ENCODE peak calls at places on chromosomes 1 and 21, in four cellular contexts. Z is WTC11, E is HepG2, U is GM12878. F is an unnamed sample.

GRCh38 chr1:158008630-158009029 is 15.2 kb downstream of the KIRREL1 start:
- DNase-seq in Z (no peak), E (no peak), U (no peak), F (no peak)

GRCh38 chr1:162873671-162874666 is 13.0 kb upstream of the CCDC190 start:
- DNase-seq in Z (no peak), E (peak), U (no peak), F (no peak)

GRCh38 chr1:107668762-107669161 is 296.2 kb downstream of the VAV3 start:
- DNase-seq in Z (no peak), E (no peak), U (no peak), F (no peak)

GRCh38 chr1:101474039-101474665 is 237.3 kb downstream of the S1PR1 start:
- DNase-seq in Z (peak), E (peak), U (no peak), F (peak)

GRCh38 chr1:5526385-5526750 is 465.9 kb downstream of the NPHP4 start:
- DNase-seq in Z (no peak), E (no peak), U (no peak), F (no peak)

GRCh38 chr1:156816561-156817328 is at the start of gene SH2D2A:
- DNase-seq in Z (no peak), E (no peak), U (peak), F (peak)

GRCh38 chr1:93629101-93630059 is 52.3 kb downstream of the BCAR3 start:
- DNase-seq in Z (no peak), E (peak), U (peak), F (peak)

GRCh38 chr1:244460195-244460594 is 878 bp upstream of the CATSPERE start:
- DNase-seq in Z (no peak), E (no peak), U (no peak), F (no peak)

GRCh38 chr1:247360116-247360898 is 28.6 kb upstream of the ZNF496 start:
- DNase-seq in Z (no peak), E (no peak), U (no peak), F (peak)

GRCh38 chr1:97507863-97508262 is 413.0 kb downstream of the DPYD start:
- DNase-seq in Z (no peak), E (no peak), U (no peak), F (no peak)

GRCh38 chr1:15799928-15800835 is 7.3 kb downstream of the UQCRHL start:
- DNase-seq in Z (peak), E (peak), U (no peak), F (peak)

GRCh38 chr1:46535063-46535462 is 16.4 kb downstream of the KNCN start:
- DNase-seq in Z (no peak), E (peak), U (no peak), F (peak)

GRCh38 chr21:15688016-15688415 is 41.8 kb upstream of the USP25 start:
- DNase-seq in Z (no peak), E (no peak), U (no peak), F (no peak)

GRCh38 chr1:87684194-87684593 is 355.5 kb downstream of the LMO4 start:
- DNase-seq in Z (peak), E (no peak), U (no peak), F (no peak)

GRCh38 chr1:171251042-171251740 is 2.9 kb downstream of the FMO1 start:
- DNase-seq in Z (peak), E (no peak), U (no peak), F (no peak)

GRCh38 chr1:231959225-231959884 is 332.8 kb downstream of the DISC1 start:
- DNase-seq in Z (no peak), E (no peak), U (no peak), F (no peak)

GRCh38 chr1:67801903-67802302 is 31.4 kb downstream of the GNG12 start:
- DNase-seq in Z (no peak), E (no peak), U (no peak), F (no peak)

GRCh38 chr1:16628361-16629111 is 15.2 kb upstream of the NBPF1 start:
- DNase-seq in Z (no peak), E (no peak), U (no peak), F (no peak)

GRCh38 chr1:9367806-9368205 is 75.1 kb downstream of the SPSB1 start:
- DNase-seq in Z (no peak), E (no peak), U (no peak), F (no peak)

GRCh38 chr1:247517795-247518612 is 18.2 kb downstream of the OR2C3 start:
- DNase-seq in Z (no peak), E (no peak), U (no peak), F (peak)

GRCh38 chr1:93628682-93629081 is 53.0 kb downstream of the BCAR3 start:
- DNase-seq in Z (no peak), E (no peak), U (no peak), F (no peak)

GRCh38 chr1:41738010-41738409 is 180.7 kb downstream of the HIVEP3 start:
- DNase-seq in Z (no peak), E (no peak), U (no peak), F (no peak)

GRCh38 chr1:41740630-41741239 is 178.0 kb downstream of the HIVEP3 start:
- DNase-seq in Z (no peak), E (no peak), U (no peak), F (no peak)

GRCh38 chr1:41738475-41738874 is 180.2 kb downstream of the HIVEP3 start:
- DNase-seq in Z (no peak), E (no peak), U (no peak), F (no peak)

GRCh38 chr1:41740058-41740457 is 178.7 kb downstream of the HIVEP3 start:
- DNase-seq in Z (no peak), E (no peak), U (no peak), F (no peak)

GRCh38 chr1:41739061-41739955 is 179.4 kb downstream of the HIVEP3 start:
- DNase-seq in Z (no peak), E (no peak), U (peak), F (no peak)
- TF ChIP-seq CBFB in Z (no peak), E (no peak), U (no peak), F (no peak)

GRCh38 chr1:49060766-49061165 is 284.1 kb upstream of the BEND5 start:
- DNase-seq in Z (no peak), E (no peak), U (no peak), F (no peak)
- TF ChIP-seq CBFB in Z (no peak), E (no peak), U (no peak), F (no peak)

DNA sequence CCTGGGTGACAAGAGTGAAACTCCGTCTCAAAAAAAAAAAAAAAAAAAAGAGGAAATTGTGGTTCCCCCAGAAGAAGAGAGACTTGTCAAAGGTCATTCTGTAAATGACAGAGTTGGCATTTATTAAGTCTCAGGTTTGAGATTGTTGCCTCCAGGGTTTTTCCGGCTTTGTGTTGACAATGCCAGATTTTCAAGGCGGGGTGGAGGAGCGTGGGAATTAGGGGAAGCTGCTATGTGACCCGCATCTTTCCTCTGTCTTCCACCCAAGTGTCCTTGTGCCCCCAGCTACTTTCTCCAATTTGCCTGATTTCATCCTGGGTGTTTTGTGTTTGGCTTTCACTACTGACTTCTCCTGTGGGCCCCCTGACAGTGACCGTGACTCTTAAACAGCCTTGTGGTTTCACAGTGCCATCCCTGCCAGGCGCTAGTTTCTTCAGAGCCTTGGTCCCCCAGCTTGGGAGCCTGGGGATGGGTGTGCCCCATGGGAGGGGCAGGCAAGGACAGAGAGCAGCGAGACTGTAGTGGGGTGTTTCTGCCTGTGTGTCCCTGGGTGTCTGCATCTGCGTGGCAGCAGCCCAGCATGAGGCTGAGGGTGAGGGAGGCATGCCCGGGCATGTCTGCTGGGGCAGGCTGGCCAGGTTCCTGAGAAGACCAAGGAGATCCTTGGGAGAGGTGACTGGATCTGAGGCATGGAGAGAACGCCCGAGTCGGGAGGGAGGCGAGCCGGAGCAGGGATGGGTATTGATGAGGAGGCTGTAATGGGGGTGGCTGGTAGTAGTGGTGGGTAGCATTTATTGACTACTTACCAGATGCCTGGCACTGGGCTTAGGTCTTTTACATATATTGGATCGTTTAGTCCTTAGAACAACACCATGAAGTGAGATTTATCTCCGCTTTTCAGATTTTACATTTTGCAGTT is 46.3 kb downstream of the IER5 start:
- DNase-seq in Z (no peak), E (no peak), U (peak), F (no peak)
- TF ChIP-seq CBFB in Z (no peak), E (no peak), U (peak), F (no peak)

GRCh38 chr1:43688109-43688387 is 19.3 kb upstream of the ST3GAL3 start:
- DNase-seq in Z (no peak), E (no peak), U (no peak), F (no peak)

GRCh38 chr1:43693371-43693770 is 14.0 kb upstream of the ST3GAL3 start:
- DNase-seq in Z (no peak), E (no peak), U (no peak), F (no peak)

GRCh38 chr1:43691871-43692815 is 15.2 kb upstream of the ST3GAL3 start:
- DNase-seq in Z (no peak), E (no peak), U (no peak), F (no peak)

GRCh38 chr1:43687301-43688108 is 19.8 kb upstream of the ST3GAL3 start:
- DNase-seq in Z (no peak), E (no peak), U (no peak), F (no peak)

GRCh38 chr1:43688594-43689000 is 18.7 kb upstream of the ST3GAL3 start:
- DNase-seq in Z (no peak), E (no peak), U (no peak), F (no peak)
- TF ChIP-seq CBFB in Z (no peak), E (no peak), U (no peak), F (no peak)

DNA sequence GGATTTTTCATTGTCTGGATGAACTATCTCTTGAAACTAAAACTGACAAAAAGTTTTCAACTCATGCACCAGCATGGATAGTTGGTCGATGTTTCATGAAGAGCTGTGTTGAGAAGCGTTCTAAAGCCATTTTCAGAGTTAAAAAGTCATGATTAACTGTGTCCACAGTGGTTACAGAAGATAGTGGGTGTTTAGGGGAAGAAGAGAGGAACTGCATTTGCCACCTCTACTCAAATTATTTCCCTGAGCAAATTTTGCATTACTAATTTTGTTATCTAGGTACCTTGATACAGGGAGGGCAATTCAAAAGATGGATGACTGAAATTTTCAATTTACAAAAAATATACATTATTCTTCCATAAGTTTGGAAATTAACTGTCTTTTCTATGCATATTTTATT is 15.5 kb downstream of the SAMSN1 start:
- DNase-seq in Z (no peak), E (no peak), U (no peak), F (no peak)
- TF ChIP-seq CBFB in Z (no peak), E (no peak), U (no peak), F (no peak)

DNA sequence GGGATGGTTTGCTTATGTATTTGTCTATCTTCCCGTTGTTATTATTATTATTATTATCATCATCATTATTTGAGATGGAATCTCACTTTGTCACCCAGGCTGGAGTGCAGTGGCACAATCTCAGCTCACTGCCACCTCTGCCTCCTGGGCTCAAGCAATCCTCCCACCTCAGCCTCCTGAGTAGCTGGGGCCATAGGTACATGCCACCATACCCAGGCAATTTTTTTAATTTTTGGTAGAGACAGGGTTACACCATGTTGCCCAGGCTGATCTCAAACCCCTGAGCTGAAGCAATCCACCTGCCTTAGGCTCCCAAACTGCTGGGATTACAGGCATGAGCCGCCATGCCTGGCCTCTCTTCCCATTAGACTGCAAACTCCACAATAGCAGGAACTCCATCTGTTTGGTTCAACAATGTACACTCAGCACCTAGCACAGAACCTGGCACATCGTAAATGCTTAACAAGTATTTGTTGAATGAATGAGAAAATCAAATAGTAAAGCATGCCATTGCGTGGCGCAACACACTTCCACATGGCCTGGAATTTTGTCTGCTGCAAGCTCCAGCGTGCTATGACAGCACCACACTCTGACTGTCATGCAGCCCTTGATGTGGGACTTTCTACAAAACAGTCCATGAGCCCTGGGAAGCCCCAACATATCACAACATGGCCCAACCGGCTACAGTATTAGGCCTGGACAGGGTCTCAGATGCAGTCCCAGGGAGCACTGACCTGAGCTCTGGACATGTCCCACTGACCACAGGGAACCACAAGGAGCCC is 3.8 kb upstream of the TINAGL1 start:
- DNase-seq in Z (no peak), E (peak), U (no peak), F (no peak)
- TF ChIP-seq CBFB in Z (no peak), E (no peak), U (no peak), F (no peak)

GRCh38 chr1:75062111-75062510 is 72.1 kb upstream of the LHX8 start:
- DNase-seq in Z (no peak), E (no peak), U (no peak), F (no peak)

GRCh38 chr1:75053207-75053606 is 81.0 kb upstream of the LHX8 start:
- DNase-seq in Z (no peak), E (no peak), U (no peak), F (no peak)

GRCh38 chr1:75058424-75058823 is 75.8 kb upstream of the LHX8 start:
- DNase-seq in Z (no peak), E (no peak), U (no peak), F (no peak)
- TF ChIP-seq CBFB in Z (no peak), E (no peak), U (no peak), F (no peak)

DNA sequence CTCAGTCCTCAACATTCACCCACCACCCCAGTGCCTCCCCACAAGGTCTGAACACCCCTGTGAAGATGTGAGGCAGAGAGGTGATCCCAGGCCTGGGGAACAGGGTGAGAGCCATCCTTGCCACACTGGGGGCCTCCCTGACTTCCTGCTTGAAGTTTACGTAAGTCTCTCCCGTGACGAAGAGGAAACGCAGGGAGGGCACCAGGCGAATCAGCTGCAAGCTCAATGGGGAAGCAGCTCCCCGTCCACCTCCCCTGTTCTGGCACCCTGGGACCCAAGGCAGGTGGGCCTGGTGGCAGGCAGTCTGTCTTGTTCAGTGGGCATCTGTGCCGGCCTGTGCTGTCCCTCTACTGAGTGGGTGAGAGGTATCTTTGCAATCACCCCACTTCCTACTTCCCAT is 50.5 kb upstream of the CNTN2 start:
- DNase-seq in Z (no peak), E (no peak), U (no peak), F (no peak)
- TF ChIP-seq CBFB in Z (no peak), E (no peak), U (no peak), F (no peak)